ENCODE peak calls at places on chromosomes 4 and X, in nine cellular contexts. Z, V, X, B, C, N, T, O and L are unnamed samples.

GRCh38 chr4:156280726-156281125 is 327.1 kb upstream of the CTSO start:
- DNase-seq in Z (no peak), V (no peak), X (no peak), B (no peak), C (no peak), N (no peak), T (no peak), O (no peak), L (no peak)

GRCh38 chr4:577499-578450 is 1.7 kb upstream of the TMEM271 start:
- DNase-seq in Z (no peak), V (peak; percentile 81), X (no peak), B (no peak), C (no peak), N (no peak), T (peak; percentile 39), O (no peak), L (peak; percentile 61)

GRCh38 chrX:20252392-20253231 is 14.1 kb downstream of the RPS6KA3 start:
- DNase-seq in Z (peak; percentile 66), V (peak; percentile 66), X (peak; percentile 62), B (no peak), C (peak; percentile 72), N (peak; percentile 45), T (peak; percentile 42), O (peak; percentile 52), L (peak; percentile 72)

GRCh38 chr4:2080429-2081300 is 21.5 kb downstream of the NAT8L start:
- DNase-seq in Z (no peak), V (no peak), X (no peak), B (peak; percentile 4), C (no peak), N (no peak), T (no peak), O (no peak), L (no peak)

GRCh38 chr4:54487491-54487890 is 170.3 kb upstream of the KIT start:
- DNase-seq in Z (no peak), V (no peak), X (no peak), B (no peak), C (no peak), N (peak; percentile 51), T (peak; percentile 45), O (no peak), L (no peak)

GRCh38 chrX:107025538-107025937 is 25.5 kb upstream of the MORC4 start:
- DNase-seq in Z (no peak), V (peak; percentile 54), X (peak; percentile 48), B (peak; percentile 6), C (no peak), N (peak; percentile 24), T (peak; percentile 6), O (peak; percentile 31), L (no peak)

GRCh38 chr4:13367244-13367643 is 116.9 kb downstream of the RAB28 start:
- DNase-seq in Z (no peak), V (no peak), X (no peak), B (no peak), C (no peak), N (no peak), T (no peak), O (no peak), L (no peak)

GRCh38 chrX:18010251-18010650 is 149.2 kb upstream of the RAI2 start:
- DNase-seq in Z (no peak), V (no peak), X (no peak), B (no peak), C (no peak), N (no peak), T (no peak), O (no peak), L (no peak)

GRCh38 chr4:123924536-123924935 is 527.9 kb downstream of the SPRY1 start:
- DNase-seq in Z (no peak), V (no peak), X (no peak), B (no peak), C (no peak), N (peak; percentile 12), T (peak; percentile 4), O (no peak), L (no peak)

GRCh38 chrX:135521405-135522131 is 1.1 kb downstream of the INTS6L start:
- DNase-seq in Z (peak; percentile 66), V (peak; percentile 81), X (peak; percentile 89), B (peak; percentile 82), C (peak; percentile 78), N (peak; percentile 85), T (peak; percentile 83), O (peak; percentile 86), L (peak; percentile 91)

GRCh38 chrX:116841290-116841689 is 378.5 kb upstream of the CT83 start:
- DNase-seq in Z (no peak), V (peak; percentile 11), X (no peak), B (no peak), C (no peak), N (no peak), T (no peak), O (no peak), L (no peak)

GRCh38 chr4:113101669-113102068 is 52.2 kb downstream of the ANK2 start:
- DNase-seq in Z (no peak), V (no peak), X (peak; percentile 20), B (no peak), C (no peak), N (peak; percentile 5), T (no peak), O (no peak), L (no peak)

GRCh38 chrX:13101439-13102139 is 57.2 kb upstream of the FAM9C start:
- DNase-seq in Z (no peak), V (no peak), X (peak; percentile 90), B (no peak), C (peak; percentile 71), N (peak; percentile 86), T (peak; percentile 97), O (no peak), L (peak; percentile 63)

GRCh38 chr4:77437079-77437478 is 168.5 kb upstream of the CXCL13 start:
- DNase-seq in Z (no peak), V (peak; percentile 41), X (no peak), B (no peak), C (no peak), N (no peak), T (no peak), O (no peak), L (no peak)

GRCh38 chr4:77434299-77435092 is 171.1 kb upstream of the CXCL13 start:
- DNase-seq in Z (no peak), V (no peak), X (peak; percentile 3), B (no peak), C (no peak), N (no peak), T (no peak), O (no peak), L (no peak)

GRCh38 chr4:77430847-77431246 is 174.8 kb upstream of the CXCL13 start:
- DNase-seq in Z (no peak), V (peak; percentile 62), X (no peak), B (no peak), C (no peak), N (no peak), T (no peak), O (no peak), L (no peak)

GRCh38 chr4:77433102-77433733 is 172.4 kb upstream of the CXCL13 start:
- DNase-seq in Z (no peak), V (peak; percentile 72), X (peak; percentile 60), B (peak; percentile 57), C (no peak), N (peak; percentile 2), T (peak; percentile 44), O (peak; percentile 48), L (peak; percentile 20)

DNA sequence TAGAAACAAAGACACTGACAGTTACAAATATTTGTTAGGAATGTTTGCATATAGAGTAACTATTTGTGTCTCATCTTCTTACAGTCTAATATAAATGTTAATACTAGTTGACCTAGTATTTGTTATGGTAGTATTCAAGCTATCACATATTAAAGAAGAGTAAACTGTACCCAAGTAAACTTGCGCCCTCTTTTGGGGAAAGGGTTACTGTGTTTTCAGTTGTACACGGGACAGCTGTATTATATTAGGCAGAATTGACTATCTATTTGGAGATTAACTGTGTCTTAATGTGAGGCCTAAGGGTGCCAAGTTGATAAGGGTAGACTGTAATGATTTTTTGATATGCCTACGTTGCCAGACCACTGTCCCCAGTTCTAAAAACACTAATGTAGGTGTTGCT is 172.9 kb upstream of the CXCL13 start:
- DNase-seq in Z (no peak), V (peak; percentile 47), X (no peak), B (no peak), C (no peak), N (no peak), T (no peak), O (peak; percentile 4), L (no peak)
- TF ChIP-seq CTCF in Z (no peak), V (peak; percentile 45), X (peak; percentile 14), B (no peak), C (no peak), N (no peak), T (peak; percentile 27), O (peak; percentile 32), L (no peak)

GRCh38 chrX:57573754-57574153 is 18.1 kb upstream of the ZXDB start:
- DNase-seq in Z (no peak), V (peak; percentile 44), X (peak; percentile 29), B (no peak), C (no peak), N (peak; percentile 17), T (no peak), O (peak; percentile 31), L (peak; percentile 29)
- TF ChIP-seq CTCF in Z (no peak), V (peak; percentile 52), X (peak; percentile 53), B (peak; percentile 23), C (no peak), N (peak; percentile 54), T (peak; percentile 58), O (peak; percentile 70), L (peak; percentile 14)

DNA sequence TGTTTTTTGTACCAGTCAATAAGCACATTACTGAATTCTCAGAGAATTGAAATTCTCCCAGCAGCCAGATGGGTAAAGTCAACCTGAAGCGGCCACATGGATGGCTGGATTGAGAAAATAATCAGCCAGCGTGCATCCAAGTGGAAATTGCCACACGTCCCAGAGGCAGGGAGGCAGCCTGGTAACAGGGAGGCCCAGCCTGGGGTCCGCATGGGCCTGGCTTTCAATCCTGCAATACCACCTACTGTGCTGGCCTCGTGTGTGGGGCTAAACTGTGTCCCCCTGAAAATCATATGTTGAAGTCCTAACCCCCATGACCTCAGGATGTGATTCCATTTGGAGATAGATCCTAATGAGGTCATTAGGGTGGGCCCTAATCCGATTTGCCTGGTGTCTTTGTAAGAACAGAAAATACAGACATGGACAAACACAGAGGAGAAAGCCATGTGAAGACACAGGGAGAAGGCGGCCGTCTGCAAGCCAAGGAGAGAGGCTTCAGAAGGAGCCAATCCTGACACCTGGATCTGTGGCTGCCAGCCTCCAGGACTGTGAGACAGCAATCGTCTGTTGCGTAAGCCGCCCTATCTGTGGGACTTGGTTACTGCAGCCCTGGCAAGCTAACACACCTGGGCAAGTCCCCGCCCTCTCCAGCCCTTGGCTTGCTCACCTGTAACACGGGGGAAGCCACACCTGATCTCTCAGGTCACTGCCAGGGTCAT is 90.3 kb downstream of the JAKMIP1 start:
- DNase-seq in Z (no peak), V (peak; percentile 92), X (no peak), B (no peak), C (peak; percentile 75), N (no peak), T (peak; percentile 24), O (peak; percentile 20), L (peak; percentile 12)
- TF ChIP-seq CTCF in Z (no peak), V (peak; percentile 60), X (no peak), B (peak; percentile 7), C (no peak), N (no peak), T (peak; percentile 14), O (peak; percentile 64), L (peak; percentile 24)

DNA sequence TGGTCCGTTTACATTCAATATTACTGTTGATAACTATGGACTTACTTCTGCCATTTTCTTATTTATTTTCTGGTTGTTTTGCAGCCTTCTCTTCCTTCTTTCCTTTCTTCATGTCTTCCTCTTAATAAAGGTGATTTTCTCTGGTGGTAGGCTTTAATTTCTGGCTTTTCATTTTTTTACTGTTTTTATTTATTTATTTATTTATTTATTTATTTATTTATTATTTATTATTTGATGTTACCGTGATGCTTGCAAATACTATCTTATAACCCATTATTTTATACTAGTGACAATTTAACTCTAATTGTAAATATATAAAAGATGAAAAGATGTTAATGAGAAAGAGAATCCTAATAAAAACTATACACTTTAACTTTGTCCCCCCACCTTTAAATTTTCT is 112.8 kb downstream of the SPIN3 start:
- DNase-seq in Z (no peak), V (no peak), X (no peak), B (no peak), C (no peak), N (no peak), T (no peak), O (no peak), L (no peak)
- TF ChIP-seq CTCF in Z (no peak), V (no peak), X (no peak), B (no peak), C (no peak), N (no peak), T (no peak), O (no peak), L (no peak)